ENCODE peak calls at places on chromosomes 16 and 17, in five cellular contexts. G is cardiac muscle cell; K is CD8-positive, alpha-beta memory T cell; C is ovary; T is Caco-2. R is an unnamed sample. For H3K27me3 and H3K4me1, the result is how much of the 10 kb centered on the place peaks cover.

GRCh38 chr16:88867561-88868246 is 1.2 kb upstream of the PABPN1L start:
- DNase-seq in K (no peak), G (no peak), T (no peak), C (no peak), R (no peak)

GRCh38 chr17:27986805-27987684 is 55.4 kb upstream of the NLK start:
- DNase-seq in G (peak), C (no peak), K (no peak), T (peak), R (no peak)

GRCh38 chr17:27466376-27466747 is 10.1 kb downstream of the KSR1 start:
- DNase-seq in K (no peak), G (no peak), C (no peak), T (no peak), R (no peak)

GRCh38 chr17:80005360-80006338 is 30.0 kb downstream of the TBC1D16 start:
- DNase-seq in C (no peak), K (peak), G (peak), T (peak), R (peak)

GRCh38 chr17:64024781-64025731 is 4.6 kb upstream of the ICAM2 start:
- DNase-seq in K (peak), C (no peak), T (no peak), G (no peak), R (peak)

GRCh38 chr17:28878981-28879380 is 18.6 kb downstream of the FLOT2 start:
- DNase-seq in G (peak), T (peak), C (no peak), K (no peak), R (no peak)

GRCh38 chr16:77043076-77043475 is 147.9 kb upstream of the MON1B start:
- DNase-seq in K (no peak), T (no peak), G (peak), C (no peak), R (no peak)

GRCh38 chr16:19295393-19295792 is 9.9 kb downstream of the CLEC19A start:
- DNase-seq in C (no peak), K (no peak), G (no peak), T (no peak), R (no peak)

GRCh38 chr16:24013733-24014645 is 178.2 kb downstream of the PRKCB start:
- DNase-seq in C (no peak), T (no peak), K (peak), G (no peak), R (peak)

GRCh38 chr16:75621170-75621477 is 2.0 kb downstream of the ADAT1 start:
- DNase-seq in G (peak), T (no peak), C (no peak), K (no peak), R (no peak)

GRCh38 chr17:977163-977562 is 2.4 kb downstream of the NXN start:
- DNase-seq in K (no peak), T (no peak), C (no peak), G (no peak), R (no peak)

GRCh38 chr17:78231991-78232759 is 744 bp downstream of the TMEM235 start:
- DNase-seq in G (no peak), T (no peak), C (no peak), K (no peak), R (no peak)

GRCh38 chr16:88061346-88062110 is 110.3 kb downstream of the BANP start:
- DNase-seq in C (no peak), G (no peak), T (no peak), K (no peak), R (no peak)

GRCh38 chr17:75350706-75351105 is 54.8 kb downstream of the GRB2 start:
- DNase-seq in C (no peak), K (no peak), G (no peak), T (no peak), R (no peak)

GRCh38 chr16:3951861-3952332 is 71.4 kb upstream of the CREBBP start:
- DNase-seq in G (peak), K (no peak), T (no peak), C (no peak), R (no peak)

GRCh38 chr16:89537549-89537925 is 22.9 kb upstream of the RPL13 start:
- DNase-seq in K (no peak), G (no peak), T (no peak), C (no peak), R (no peak)

GRCh38 chr17:80118601-80119270 is 17.4 kb downstream of the GAA start:
- DNase-seq in T (no peak), C (no peak), K (no peak), G (no peak), R (no peak)

GRCh38 chr17:82416771-82417170 is 1.4 kb upstream of the HEXD start:
- DNase-seq in G (no peak), C (no peak), K (peak), T (no peak), R (no peak)

GRCh38 chr17:32266389-32267269 is 997 bp downstream of the RHBDL3 start:
- DNase-seq in G (no peak), C (peak), T (no peak), K (no peak), R (no peak)

GRCh38 chr17:44279586-44280344 is 11.8 kb upstream of the SLC4A1 start:
- DNase-seq in K (no peak), C (peak), G (peak), T (no peak), R (no peak)

GRCh38 chr16:74743668-74744299 is 30.8 kb downstream of the FA2H start:
- DNase-seq in K (no peak), C (no peak), G (peak), T (peak), R (no peak)

GRCh38 chr17:1384881-1385280 is 15.1 kb downstream of the YWHAE start:
- DNase-seq in C (no peak), K (no peak), T (no peak), G (peak), R (no peak)

GRCh38 chr17:71505981-71506380 is 614.8 kb upstream of the SOX9 start:
- DNase-seq in T (no peak), C (no peak), G (no peak), K (no peak), R (no peak)

GRCh38 chr17:36679815-36680467 is 78.6 kb downstream of the MRM1 start:
- DNase-seq in C (no peak), G (no peak), K (no peak), T (no peak), R (no peak)

GRCh38 chr16:86015606-86016005 is 116.6 kb downstream of the IRF8 start:
- DNase-seq in T (peak), C (no peak), K (no peak), G (no peak), R (no peak)

GRCh38 chr17:688100-688989 is 26.3 kb downstream of the VPS53 start:
- DNase-seq in G (peak), T (no peak), K (no peak), C (no peak), R (no peak)

GRCh38 chr17:77858291-77859034 is 100.0 kb upstream of the TNRC6C start:
- DNase-seq in K (no peak), T (no peak), G (no peak), C (no peak), R (no peak)

GRCh38 chr17:14302421-14303099 is 1.7 kb downstream of the HS3ST3B1 start:
- DNase-seq in K (peak), T (peak), C (peak), G (peak), R (peak)

GRCh38 chr16:51134876-51135275 is 16.2 kb downstream of the SALL1 start:
- DNase-seq in C (no peak), T (no peak), G (no peak), K (no peak), R (no peak)

GRCh38 chr16:47885489-47885888 is 270.3 kb downstream of the ABCC12 start:
- DNase-seq in G (no peak), T (no peak), C (no peak), K (no peak), R (no peak)

GRCh38 chr16:53052519-53053501 is at the start of gene CHD9NB:
- DNase-seq in C (no peak), G (peak), T (peak), K (no peak), R (no peak)

GRCh38 chr17:77602883-77603640 is 355.4 kb upstream of the TNRC6C start:
- DNase-seq in K (no peak), T (no peak), C (no peak), G (no peak), R (no peak)

GRCh38 chr16:17633146-17633966 is 162.6 kb upstream of the XYLT1 start:
- DNase-seq in K (no peak), T (no peak), C (no peak), G (no peak), R (no peak)

GRCh38 chr16:54510619-54511018 is 224.0 kb upstream of the IRX3 start:
- DNase-seq in G (no peak), K (no peak), T (no peak), C (no peak), R (no peak)

GRCh38 chr16:54511181-54511731 is 224.7 kb upstream of the IRX3 start:
- DNase-seq in K (no peak), C (no peak), T (no peak), G (peak), R (no peak)

GRCh38 chr16:54506691-54507090 is 220.1 kb upstream of the IRX3 start:
- DNase-seq in G (no peak), K (no peak), T (no peak), C (no peak), R (no peak)

GRCh38 chr16:54507091-54507490 is 220.5 kb upstream of the IRX3 start:
- DNase-seq in C (no peak), T (no peak), K (no peak), G (peak), R (no peak)

GRCh38 chr16:54509406-54509931 is 222.9 kb upstream of the IRX3 start:
- DNase-seq in T (no peak), G (no peak), C (no peak), K (no peak), R (no peak)
- H3K27me3 ChIP-seq in T (under half), G (under half), C (under half), K (under half), R (under half)

GRCh38 chr17:7859028-7859427 is 1.2 kb downstream of the CYB5D1 start:
- DNase-seq in C (no peak), T (no peak), G (no peak), K (no peak), R (no peak)
- H3K4me3 ChIP-seq in C (no peak), T (no peak), G (no peak), K (no peak), R (no peak)

DNA sequence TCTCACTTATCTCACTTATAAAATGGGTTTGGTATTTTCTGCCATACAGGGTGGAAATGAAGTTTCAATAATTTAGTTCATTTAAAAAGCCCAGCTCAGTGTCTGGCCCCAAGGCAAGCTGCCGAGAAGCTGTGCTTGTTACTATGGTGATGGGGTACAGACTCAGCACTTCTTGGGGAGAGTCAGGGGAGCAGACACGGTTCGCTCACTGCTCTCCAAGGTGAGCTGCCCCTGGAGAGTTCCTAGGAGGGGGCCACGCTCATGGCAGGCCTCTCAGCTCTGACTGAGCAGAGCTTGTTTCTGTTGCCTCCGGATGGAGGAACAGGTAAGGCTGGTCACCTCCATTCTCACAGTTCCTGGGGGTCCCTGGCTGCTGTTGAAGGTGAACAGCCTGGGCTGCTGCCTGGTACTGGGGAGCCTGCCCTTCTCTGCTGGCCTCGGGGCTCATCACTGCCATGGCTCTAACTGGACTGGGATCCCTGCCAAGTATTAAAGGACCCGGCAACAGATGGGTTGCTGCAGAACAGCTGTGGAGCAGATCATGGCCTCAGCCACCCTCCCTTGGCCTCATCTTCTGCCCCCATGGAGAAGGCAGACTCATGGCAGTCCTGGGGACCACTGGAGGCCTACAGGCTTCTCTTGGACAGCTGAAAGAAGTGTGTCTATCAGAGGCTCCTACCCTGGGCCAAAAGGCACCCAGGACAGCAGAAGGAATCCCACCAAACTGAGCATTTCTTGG is 25.8 kb upstream of the SPATA32 start:
- DNase-seq in T (no peak), C (no peak), G (no peak), K (no peak), R (no peak)
- H3K4me1 ChIP-seq in T (under half), C (under half), G (under half), K (under half), R (under half)

GRCh38 chr17:67376509-67376891 is 581 bp upstream of the PITPNC1 start:
- DNase-seq in K (no peak), T (no peak), G (peak), C (peak), R (no peak)
- H3K27me3 ChIP-seq in K (under half), T (under half), G (under half), C (under half), R (under half)

GRCh38 chr17:38867179-38867994 is 2.5 kb upstream of the LASP1 start:
- DNase-seq in K (peak), G (peak), T (peak), C (peak), R (peak)
- H3K4me3 ChIP-seq in K (peak), G (peak), T (peak), C (peak), R (peak)

GRCh38 chr17:17940451-17940911 is 31.7 kb downstream of the TOM1L2 start:
- DNase-seq in T (peak), C (no peak), K (no peak), G (no peak), R (no peak)
- H3K4me1 ChIP-seq in T (half or more), C (under half), K (under half), G (half or more), R (under half)

GRCh38 chr17:48693178-48693577 is 29.1 kb downstream of the PRAC1 start:
- DNase-seq in C (no peak), T (no peak), K (no peak), G (no peak), R (no peak)
- H3K27me3 ChIP-seq in C (under half), T (under half), K (under half), G (under half), R (under half)

DNA sequence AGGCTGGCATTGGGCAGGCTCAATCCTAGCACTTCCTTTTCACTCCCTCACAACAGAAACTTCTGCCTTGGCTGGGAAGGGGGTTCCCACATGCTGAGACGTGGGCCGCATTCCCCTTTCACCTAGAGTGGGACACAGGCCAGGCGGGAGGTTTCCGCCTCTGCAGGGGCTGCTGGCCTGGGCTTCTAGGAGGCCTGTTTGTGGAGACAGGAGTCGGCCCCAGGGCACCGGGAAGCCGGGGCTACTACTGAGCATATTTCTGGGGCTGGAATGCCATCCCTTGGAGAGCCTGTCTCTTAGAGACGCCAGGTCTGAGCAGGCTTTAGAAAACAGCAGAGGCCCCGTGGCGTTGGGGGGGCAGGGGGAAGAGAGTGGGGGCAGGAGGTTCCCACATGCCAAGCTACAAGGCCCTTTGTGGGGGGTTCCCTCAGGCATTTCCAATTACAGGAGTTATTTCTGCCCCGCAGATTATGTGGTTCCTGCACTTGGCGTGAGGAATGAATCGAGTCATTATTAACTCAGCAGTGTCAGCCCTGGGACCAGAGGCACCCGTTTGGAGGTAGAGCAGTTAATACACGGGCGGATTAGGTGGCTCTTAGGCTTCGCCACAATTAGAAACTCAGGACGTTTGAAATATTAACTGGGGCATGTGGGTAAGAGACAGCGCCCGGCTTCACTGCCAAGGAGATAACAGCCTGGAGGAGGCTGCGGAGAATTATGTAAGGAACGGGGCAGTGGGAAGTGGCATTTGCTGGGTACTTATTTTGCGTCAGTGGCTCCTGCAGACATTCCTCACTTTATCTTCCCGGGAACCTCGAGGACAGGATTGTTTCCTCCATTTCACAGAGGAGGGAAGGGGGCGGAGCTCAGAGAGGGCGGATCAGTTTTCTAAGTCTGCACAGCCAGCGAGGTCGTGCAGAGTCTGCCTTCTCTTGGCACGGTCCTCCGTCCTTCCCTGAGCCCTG is 162.5 kb downstream of the MAF start:
- DNase-seq in C (peak), G (peak), K (no peak), T (no peak), R (no peak)
- H3K4me3 ChIP-seq in C (no peak), G (no peak), K (no peak), T (no peak), R (no peak)